ENCODE peak calls at places on chromosomes 7 and 10, in four cellular contexts. F, N, X and P are unnamed samples.

GRCh38 chr7:83849135-83849534 is 200.2 kb upstream of the SEMA3E start:
- DNase-seq in F (no peak), N (no peak), X (no peak), P (no peak)

GRCh38 chr10:89894051-89894450 is 192.7 kb downstream of the KIF20B start:
- DNase-seq in F (no peak), N (no peak), X (no peak), P (no peak)

GRCh38 chr7:373818-374705 is 84.1 kb downstream of the FOXL3 start:
- DNase-seq in F (no peak), N (no peak), X (peak), P (no peak)

GRCh38 chr10:6977641-6978627 is 397.9 kb upstream of the PRKCQ start:
- DNase-seq in F (peak), N (no peak), X (no peak), P (peak)

GRCh38 chr7:81662531-81662930 is 107.3 kb downstream of the HGF start:
- DNase-seq in F (no peak), N (no peak), X (no peak), P (no peak)

GRCh38 chr10:84179059-84179710 is 5.6 kb downstream of the GPR15LG start:
- DNase-seq in F (no peak), N (no peak), X (no peak), P (peak)

GRCh38 chr10:72315611-72316385 is 38.9 kb downstream of the DNAJB12 start:
- DNase-seq in F (no peak), N (peak), X (peak), P (no peak)

GRCh38 chr10:31961264-31961663 is 32.6 kb upstream of the ARHGAP12 start:
- DNase-seq in F (no peak), N (no peak), X (no peak), P (no peak)

GRCh38 chr10:70479626-70480253 is 1.2 kb downstream of the PALD1 start:
- DNase-seq in F (no peak), N (no peak), X (no peak), P (no peak)

GRCh38 chr7:43648725-43649406 is 66.0 kb downstream of the STK17A start:
- DNase-seq in F (no peak), N (peak), X (no peak), P (peak)

GRCh38 chr7:45589915-45590678 is 15.9 kb downstream of the ADCY1 start:
- DNase-seq in F (no peak), N (no peak), X (no peak), P (no peak)

GRCh38 chr10:68163735-68164134 is 54.4 kb downstream of the MYPN start:
- DNase-seq in F (no peak), N (no peak), X (no peak), P (peak)

GRCh38 chr7:93040355-93040754 is 77.4 kb downstream of the SAMD9 start:
- DNase-seq in F (no peak), N (no peak), X (no peak), P (no peak)

GRCh38 chr10:72260588-72261322 is 13.0 kb upstream of the DDIT4 start:
- DNase-seq in F (peak), N (peak), X (peak), P (peak)

GRCh38 chr10:71816931-71817631 is 34.0 kb downstream of the PSAP start:
- DNase-seq in F (peak), N (no peak), X (no peak), P (no peak)

GRCh38 chr10:123995461-123996131 is 97.8 kb downstream of the CHST15 start:
- DNase-seq in F (peak), N (peak), X (peak), P (peak)

GRCh38 chr10:22321156-22321711 is 335 bp downstream of the BMI1 start:
- DNase-seq in F (peak), N (peak), X (peak), P (peak)

GRCh38 chr7:27189560-27190283 is 4.7 kb upstream of the HOXA11 start:
- DNase-seq in F (no peak), N (peak), X (peak), P (no peak)

GRCh38 chr10:28991738-28992270 is 297.1 kb upstream of the LYZL1 start:
- DNase-seq in F (peak), N (peak), X (peak), P (peak)

GRCh38 chr10:68790476-68790875 is 36.9 kb upstream of the STOX1 start:
- DNase-seq in F (no peak), N (no peak), X (no peak), P (no peak)

GRCh38 chr10:24730811-24731210 is 7.1 kb upstream of the ARHGAP21 start:
- DNase-seq in F (no peak), N (no peak), X (no peak), P (no peak)

GRCh38 chr7:117324940-117325339 is 2.1 kb upstream of the WNT2 start:
- DNase-seq in F (peak), N (no peak), X (no peak), P (no peak)

GRCh38 chr10:104396581-104396980 is 42.9 kb downstream of the CFAP58 start:
- DNase-seq in F (no peak), N (no peak), X (no peak), P (no peak)

GRCh38 chr7:108211382-108212201 is 81.4 kb upstream of the LAMB4 start:
- DNase-seq in F (no peak), N (peak), X (no peak), P (peak)

GRCh38 chr10:70575874-70576802 is 26.4 kb downstream of the PRF1 start:
- DNase-seq in F (no peak), N (peak), X (no peak), P (peak)

GRCh38 chr7:148262721-148263229 is 327.8 kb upstream of the C7orf33 start:
- DNase-seq in F (peak), N (peak), X (peak), P (peak)

GRCh38 chr7:90236890-90237289 is 8.1 kb upstream of the CFAP69 start:
- DNase-seq in F (peak), N (no peak), X (no peak), P (no peak)

GRCh38 chr10:99276848-99277486 is 41.3 kb upstream of the HPSE2 start:
- DNase-seq in F (peak), N (peak), X (no peak), P (peak)

GRCh38 chr10:124563320-124563719 is 101.7 kb downstream of the LHPP start:
- DNase-seq in F (no peak), N (no peak), X (no peak), P (no peak)

GRCh38 chr7:43522406-43523156 is 60.3 kb upstream of the STK17A start:
- DNase-seq in F (no peak), N (no peak), X (no peak), P (no peak)

GRCh38 chr7:121697731-121698396 is 175.1 kb upstream of the PTPRZ1 start:
- DNase-seq in F (no peak), N (no peak), X (no peak), P (no peak)

GRCh38 chr7:117124585-117125220 is 171.4 kb downstream of the ST7 start:
- DNase-seq in F (no peak), N (peak), X (peak), P (peak)

GRCh38 chr10:67261300-67261797 is 335.5 kb downstream of the LRRTM3 start:
- DNase-seq in F (no peak), N (no peak), X (no peak), P (no peak)

GRCh38 chr10:63437334-63437949 is 28.3 kb downstream of the JMJD1C start:
- DNase-seq in F (no peak), N (no peak), X (no peak), P (no peak)

GRCh38 chr7:13603661-13604060 is 385.8 kb downstream of the ETV1 start:
- DNase-seq in F (no peak), N (no peak), X (no peak), P (no peak)

GRCh38 chr7:5567810-5568209 is 144.2 kb upstream of the TNRC18 start:
- DNase-seq in F (no peak), N (peak), X (no peak), P (peak)

GRCh38 chr7:33640732-33641131 is 264.6 kb upstream of the BMPER start:
- DNase-seq in F (no peak), N (no peak), X (no peak), P (no peak)

GRCh38 chr10:62082729-62083412 is 181.4 kb downstream of the ARID5B start:
- DNase-seq in F (no peak), N (no peak), X (no peak), P (peak)
- H3K4me3 ChIP-seq in F (no peak), N (no peak), X (no peak), P (peak)

DNA sequence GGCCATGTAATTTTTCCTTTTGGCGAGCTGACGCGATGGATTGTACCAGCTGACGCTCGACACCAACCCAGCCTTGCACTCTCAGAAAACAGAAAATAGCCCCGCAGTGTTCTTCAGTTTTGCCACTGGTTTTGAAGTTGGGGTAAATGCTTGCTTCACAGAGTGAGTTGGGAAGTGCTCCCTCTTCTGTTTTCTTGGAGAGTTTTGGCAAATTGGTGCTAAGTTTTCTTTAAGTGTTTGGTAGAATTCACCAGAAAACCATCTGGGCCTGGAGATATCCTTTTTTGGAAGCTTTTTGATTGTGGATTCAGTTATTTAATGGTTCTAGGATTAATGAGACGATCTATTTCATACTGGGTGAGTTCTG is 252.8 kb downstream of the ELFN1 start:
- DNase-seq in F (no peak), N (peak), X (no peak), P (no peak)
- TF ChIP-seq CTCF in F (peak), N (peak), X (no peak), P (no peak)

GRCh38 chr10:132606031-132606491 is 68.5 kb downstream of the INPP5A start:
- DNase-seq in F (no peak), N (no peak), X (no peak), P (no peak)
- H3K4me3 ChIP-seq in F (no peak), N (no peak), X (no peak), P (no peak)

DNA sequence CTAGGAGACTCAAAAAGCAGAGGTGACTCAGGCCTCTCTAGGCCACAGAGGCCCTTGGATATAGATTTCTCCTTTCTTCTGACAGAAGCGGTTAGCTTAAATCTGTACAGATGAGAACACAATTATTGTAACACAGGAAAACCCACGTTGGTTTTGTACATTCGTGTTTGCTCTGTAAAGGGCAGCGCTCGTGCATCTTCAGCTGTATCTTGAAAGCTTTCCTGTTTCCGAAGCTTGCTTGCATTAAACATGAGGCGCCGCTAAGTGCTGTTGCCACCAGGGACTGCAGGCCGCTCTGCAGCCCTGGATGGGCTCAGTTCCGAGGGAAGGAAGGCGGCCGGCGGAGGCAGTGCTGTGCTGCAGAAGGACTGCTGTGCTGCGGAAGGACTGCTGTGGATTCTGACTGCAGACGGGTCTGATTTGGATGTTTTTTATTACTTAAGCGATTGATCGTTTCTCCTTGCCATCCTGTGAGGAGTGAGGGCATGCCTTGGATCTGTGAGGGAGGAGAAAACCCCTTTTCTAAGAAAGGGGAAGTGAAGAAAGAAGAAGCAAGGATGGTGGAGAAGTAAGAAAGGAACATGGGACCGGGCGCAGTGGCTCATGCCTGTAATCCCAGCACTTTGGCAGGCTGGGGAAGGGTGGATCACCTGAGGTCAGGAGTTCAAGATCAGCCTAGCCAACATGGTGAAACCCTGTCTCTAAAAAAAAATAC is 53.4 kb downstream of the FHIP2A start:
- DNase-seq in F (peak), N (peak), X (peak), P (peak)
- TF ChIP-seq CTCF in F (peak), N (no peak), X (no peak), P (no peak)

GRCh38 chr10:128150551-128150950 is 24.3 kb upstream of the MKI67 start:
- DNase-seq in F (peak), N (no peak), X (no peak), P (no peak)
- H3K4me3 ChIP-seq in F (peak), N (peak), X (no peak), P (peak)

DNA sequence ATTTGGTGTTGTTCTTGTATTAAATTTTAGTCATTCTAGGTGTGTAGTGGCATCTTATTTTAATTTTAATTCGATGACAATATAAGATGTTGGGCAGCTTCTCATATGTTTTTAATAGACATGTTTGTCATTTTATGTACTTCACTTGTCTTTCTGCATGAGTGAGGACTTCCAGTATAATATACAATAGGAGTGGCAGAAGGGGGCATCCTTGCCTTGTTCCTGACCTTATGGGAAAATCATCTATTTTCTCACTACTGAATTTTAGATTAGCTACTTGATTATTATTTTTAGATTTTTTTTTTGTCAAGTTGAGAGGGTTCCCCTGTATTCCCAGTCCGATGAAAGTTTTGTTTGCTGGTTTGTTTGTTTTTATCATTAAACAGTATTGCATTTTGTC is 495.2 kb upstream of the GRM3 start:
- DNase-seq in F (no peak), N (no peak), X (no peak), P (no peak)
- TF ChIP-seq CTCF in F (peak), N (no peak), X (no peak), P (no peak)

GRCh38 chr7:130899638-130900401 is 165.8 kb upstream of the KLF14 start:
- DNase-seq in F (no peak), N (no peak), X (no peak), P (peak)

GRCh38 chr7:130902755-130903357 is 168.8 kb upstream of the KLF14 start:
- DNase-seq in F (no peak), N (no peak), X (no peak), P (no peak)

GRCh38 chr7:130901209-130901783 is 167.3 kb upstream of the KLF14 start:
- DNase-seq in F (peak), N (no peak), X (peak), P (no peak)

GRCh38 chr7:130899071-130899451 is 165.1 kb upstream of the KLF14 start:
- DNase-seq in F (no peak), N (no peak), X (no peak), P (no peak)

GRCh38 chr7:130900471-130901076 is 166.6 kb upstream of the KLF14 start:
- DNase-seq in F (no peak), N (no peak), X (no peak), P (no peak)
- H3K4me3 ChIP-seq in F (no peak), N (no peak), X (no peak), P (no peak)

DNA sequence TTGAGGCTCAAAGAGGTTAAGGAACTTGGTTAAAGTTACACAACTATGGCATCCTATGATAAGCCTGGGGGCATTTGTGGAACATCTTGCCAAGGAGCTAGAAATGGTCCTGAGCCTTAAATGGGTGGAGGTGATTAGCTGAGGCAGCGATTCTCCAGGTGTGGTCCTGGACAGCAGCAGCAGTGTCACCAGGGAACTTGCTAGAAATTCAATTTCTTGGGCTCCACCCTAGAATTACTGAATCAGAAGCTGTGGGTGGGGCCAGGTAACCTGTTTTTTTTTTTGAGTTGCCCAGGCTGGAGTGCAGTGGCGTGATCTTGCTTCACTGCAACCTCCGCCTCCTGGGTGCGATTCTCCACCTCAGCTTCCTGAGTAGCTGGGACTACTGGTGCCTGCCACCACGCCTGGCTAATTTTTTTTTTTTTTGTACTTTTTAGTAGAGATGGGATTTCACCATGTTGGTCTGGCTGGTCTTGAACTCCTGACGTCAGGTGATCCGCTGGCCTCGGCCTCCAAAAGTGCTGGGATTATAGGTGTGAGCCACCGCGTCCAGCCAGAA is 13.1 kb downstream of the RPS24 start:
- DNase-seq in F (no peak), N (no peak), X (no peak), P (no peak)
- TF ChIP-seq CTCF in F (no peak), N (no peak), X (no peak), P (no peak)

GRCh38 chr10:117542706-117543244 is at the start of gene EMX2:
- DNase-seq in F (no peak), N (no peak), X (no peak), P (no peak)

GRCh38 chr10:117540640-117541404 is 1.7 kb upstream of the EMX2 start:
- DNase-seq in F (no peak), N (no peak), X (peak), P (no peak)

GRCh38 chr10:117543245-117543998 is 876 bp downstream of the EMX2 start:
- DNase-seq in F (peak), N (no peak), X (no peak), P (no peak)

GRCh38 chr10:117541405-117541908 is 1.1 kb upstream of the EMX2 start:
- DNase-seq in F (peak), N (no peak), X (peak), P (no peak)

DNA sequence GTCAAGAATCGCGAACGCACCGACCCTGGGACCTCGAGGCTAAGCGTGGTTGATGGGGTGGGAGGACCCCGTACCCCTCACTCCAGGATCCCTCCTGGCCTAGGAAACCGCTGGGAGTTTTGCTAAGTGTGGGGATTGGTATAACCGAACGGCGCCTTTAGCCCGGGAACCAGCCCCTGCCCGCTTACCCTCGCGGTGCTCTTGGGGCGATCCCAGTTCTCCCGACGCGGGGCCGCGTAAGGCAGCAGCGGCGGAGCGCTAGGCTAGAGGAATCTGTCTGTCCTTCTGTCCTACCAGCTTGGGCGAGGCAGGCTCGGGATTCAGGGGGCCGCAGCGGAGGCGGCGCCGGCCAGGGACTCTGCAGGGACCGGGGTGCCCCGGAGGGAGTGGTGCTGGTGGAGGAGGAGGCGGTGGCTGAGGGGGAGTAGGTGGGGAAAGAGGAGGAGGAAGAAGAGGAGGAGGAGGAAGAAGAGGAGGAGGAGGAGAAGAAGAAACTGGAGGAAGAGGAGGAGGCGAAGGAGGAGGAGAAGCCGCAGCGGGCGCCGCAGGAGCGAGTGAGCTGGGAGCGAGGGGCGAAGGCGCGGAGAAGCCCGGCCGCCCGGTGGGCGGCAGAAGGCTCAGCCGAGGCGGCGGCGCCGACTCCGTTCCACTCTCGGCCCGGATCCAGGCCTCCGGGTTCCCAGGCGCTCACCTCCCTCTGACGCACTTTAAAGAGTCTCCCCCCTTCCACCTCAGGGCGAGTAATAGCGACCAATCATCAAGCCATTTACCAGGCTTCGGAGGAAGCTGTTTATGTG is 439 bp upstream of the EMX2 start:
- DNase-seq in F (peak), N (no peak), X (peak), P (no peak)
- H3K4me3 ChIP-seq in F (peak), N (no peak), X (peak), P (no peak)

GRCh38 chr7:98877692-98878364 is 504 bp upstream of the TRRAP start:
- DNase-seq in F (no peak), N (no peak), X (no peak), P (no peak)
- TF ChIP-seq CTCF in F (no peak), N (no peak), X (no peak), P (no peak)